ENCODE peak calls at places on chromosomes 1 and 21, in four cellular contexts. D is cardiac muscle cell, V is iris pigment epithelial cell, N is left cardiac atrium. Y is an unnamed sample.
A peak's percentile ranks its signal among the peaks of the same experiment; 100 is the strongest.

GRCh38 chr1:16442273-16442672 is 1.7 kb downstream of the NECAP2 start:
- DNase-seq in V (no peak), N (no peak), D (no peak), Y (no peak)

GRCh38 chr1:241453732-241454131 is 65.8 kb downstream of the FH start:
- DNase-seq in N (no peak), V (no peak), D (no peak), Y (no peak)

GRCh38 chr1:212179394-212180076 is 105.7 kb upstream of the PPP2R5A start:
- DNase-seq in D (peak; percentile 73), V (peak; percentile 96), N (no peak), Y (peak; percentile 89)

GRCh38 chr1:77926561-77927357 is 38.3 kb downstream of the NEXN start:
- DNase-seq in D (no peak), N (no peak), V (no peak), Y (no peak)

GRCh38 chr1:66916320-66916719 is 8.3 kb downstream of the DNAI4 start:
- DNase-seq in D (peak; percentile 68), N (no peak), V (peak; percentile 29), Y (no peak)

GRCh38 chr1:194076646-194077045 is 890.2 kb upstream of the B3GALT2 start:
- DNase-seq in V (peak; percentile 57), N (no peak), D (peak; percentile 58), Y (peak; percentile 60)

GRCh38 chr1:166032163-166032562 is 134.6 kb downstream of the FAM78B start:
- DNase-seq in D (no peak), V (no peak), N (no peak), Y (no peak)

GRCh38 chr21:46058339-46059145 is 39.4 kb upstream of the COL6A2 start:
- DNase-seq in V (no peak), D (no peak), N (no peak), Y (no peak)

GRCh38 chr21:38822754-38823374 is 17.1 kb downstream of the ETS2 start:
- DNase-seq in V (no peak), N (no peak), D (no peak), Y (no peak)

GRCh38 chr1:26582836-26583460 is 53.4 kb downstream of the RPS6KA1 start:
- DNase-seq in N (peak; percentile 37), V (peak; percentile 85), D (peak; percentile 78), Y (no peak)

GRCh38 chr1:60622486-60622885 is 459.9 kb upstream of the NFIA start:
- DNase-seq in N (no peak), D (peak; percentile 15), V (no peak), Y (no peak)

GRCh38 chr1:8817413-8818324 is at the start of gene RERE:
- DNase-seq in V (peak; percentile 92), N (peak; percentile 93), D (peak; percentile 97), Y (peak; percentile 73)

GRCh38 chr1:18926315-18927081 is 24.1 kb upstream of the ALDH4A1 start:
- DNase-seq in D (peak; percentile 94), V (peak; percentile 88), N (peak; percentile 83), Y (no peak)

GRCh38 chr21:34762761-34763160 is 94.0 kb downstream of the CLIC6 start:
- DNase-seq in D (peak; percentile 47), N (no peak), V (peak; percentile 35), Y (peak; percentile 57)

Y was measured in astrocyte of the cerebellum.